ENCODE peak calls at places on chromosome 18, in ten cellular contexts. G is heart left ventricle, H is right lobe of liver, L is H1, F is stomach, P is transverse colon, Z is A549, S is IMR-90, J is prostate gland, I is sigmoid colon. B is an unnamed sample.

GRCh38 chr18:28134774-28135173 is 42.2 kb downstream of the CDH2 start:
- DNase-seq in S (no peak), I (no peak), J (no peak), F (no peak), Z (no peak), P (no peak), H (no peak), L (no peak), G (no peak), B (no peak)

GRCh38 chr18:32380559-32380958 is 90.1 kb downstream of the GAREM1 start:
- DNase-seq in S (no peak), I (no peak), Z (no peak), G (no peak), P (no peak), F (no peak), J (no peak), L (no peak), H (no peak), B (no peak)

GRCh38 chr18:7139409-7139808 is 21.8 kb upstream of the LAMA1 start:
- DNase-seq in H (no peak), S (no peak), J (no peak), G (no peak), Z (no peak), P (no peak), L (no peak), I (no peak), F (no peak), B (no peak)

GRCh38 chr18:63963610-63964256 is 6.1 kb upstream of the SERPINB8 start:
- DNase-seq in J (peak; percentile 52), F (peak; percentile 57), G (no peak), P (peak; percentile 66), L (no peak), S (peak; percentile 77), H (peak; percentile 73), I (no peak), Z (no peak), B (peak; percentile 54)

GRCh38 chr18:51151568-51152511 is 45.6 kb downstream of the MEX3C start:
- DNase-seq in P (peak; percentile 66), H (no peak), J (no peak), L (no peak), Z (no peak), I (no peak), G (no peak), S (no peak), F (peak; percentile 35), B (no peak)

GRCh38 chr18:10927980-10928605 is 221.3 kb downstream of the PIEZO2 start:
- DNase-seq in I (no peak), G (no peak), J (no peak), S (peak; percentile 37), H (no peak), P (no peak), Z (no peak), L (no peak), F (no peak), B (no peak)

GRCh38 chr18:24937624-24938285 is 414.2 kb downstream of the ZNF521 start:
- DNase-seq in G (no peak), S (no peak), H (no peak), J (no peak), Z (no peak), P (no peak), L (no peak), I (no peak), F (no peak), B (no peak)

GRCh38 chr18:78542204-78542603 is 437.4 kb upstream of the SALL3 start:
- DNase-seq in L (no peak), P (peak; percentile 35), H (peak; percentile 72), F (peak; percentile 94), S (no peak), I (peak; percentile 80), J (peak; percentile 92), G (peak; percentile 55), Z (peak; percentile 1), B (peak; percentile 89)

GRCh38 chr18:43422483-43422882 is 145.2 kb upstream of the SYT4 start:
- DNase-seq in Z (no peak), I (no peak), H (no peak), J (no peak), L (no peak), S (no peak), F (no peak), P (no peak), G (no peak), B (peak; percentile 34)

GRCh38 chr18:28095631-28096030 is 81.3 kb downstream of the CDH2 start:
- DNase-seq in J (no peak), G (no peak), I (no peak), S (no peak), L (no peak), F (no peak), P (no peak), Z (no peak), H (no peak), B (no peak)

GRCh38 chr18:36153203-36153602 is 23.5 kb downstream of the ELP2 start:
- DNase-seq in P (no peak), H (no peak), L (no peak), Z (no peak), G (no peak), J (no peak), F (no peak), S (peak; percentile 97), I (no peak), B (no peak)

GRCh38 chr18:44599409-44599808 is 81.3 kb upstream of the SETBP1 start:
- DNase-seq in H (no peak), Z (no peak), F (no peak), I (no peak), P (no peak), L (no peak), G (no peak), J (no peak), S (peak; percentile 7), B (peak; percentile 64)

GRCh38 chr18:23682472-23682871 is 6.8 kb upstream of the LAMA3 start:
- DNase-seq in P (no peak), I (no peak), H (no peak), S (no peak), G (no peak), Z (no peak), L (no peak), J (no peak), F (no peak), B (no peak)

GRCh38 chr18:67359868-67360838 is 156.4 kb downstream of the DSEL start:
- DNase-seq in P (peak; percentile 13), H (no peak), L (no peak), J (no peak), S (peak; percentile 96), G (peak; percentile 32), F (no peak), I (peak; percentile 81), Z (peak; percentile 36), B (peak; percentile 67)

GRCh38 chr18:31162419-31162793 is 250 bp downstream of the DSC1 start:
- DNase-seq in H (no peak), Z (no peak), F (no peak), L (no peak), S (no peak), G (no peak), P (no peak), J (no peak), I (no peak), B (no peak)

GRCh38 chr18:78579854-78580577 is 399.6 kb upstream of the SALL3 start:
- DNase-seq in S (no peak), Z (no peak), F (no peak), J (no peak), G (peak; percentile 1), I (no peak), H (peak; percentile 17), P (no peak), L (no peak), B (no peak)

GRCh38 chr18:10490401-10491289 is 35.2 kb upstream of the NAPG start:
- DNase-seq in L (no peak), P (peak; percentile 49), H (no peak), J (no peak), S (no peak), Z (peak; percentile 56), I (no peak), G (no peak), F (no peak), B (peak; percentile 62)

GRCh38 chr18:62420513-62421209 is 95.6 kb downstream of the TNFRSF11A start:
- DNase-seq in L (no peak), F (peak; percentile 36), S (peak; percentile 65), Z (peak; percentile 69), P (peak; percentile 62), G (no peak), I (no peak), H (no peak), J (peak; percentile 41), B (no peak)
- TF ChIP-seq POLR2A in L (no peak), F (no peak), S (no peak), Z (no peak), P (peak; percentile 34), G (no peak), I (no peak), H (no peak), J (no peak), B (no peak)

DNA sequence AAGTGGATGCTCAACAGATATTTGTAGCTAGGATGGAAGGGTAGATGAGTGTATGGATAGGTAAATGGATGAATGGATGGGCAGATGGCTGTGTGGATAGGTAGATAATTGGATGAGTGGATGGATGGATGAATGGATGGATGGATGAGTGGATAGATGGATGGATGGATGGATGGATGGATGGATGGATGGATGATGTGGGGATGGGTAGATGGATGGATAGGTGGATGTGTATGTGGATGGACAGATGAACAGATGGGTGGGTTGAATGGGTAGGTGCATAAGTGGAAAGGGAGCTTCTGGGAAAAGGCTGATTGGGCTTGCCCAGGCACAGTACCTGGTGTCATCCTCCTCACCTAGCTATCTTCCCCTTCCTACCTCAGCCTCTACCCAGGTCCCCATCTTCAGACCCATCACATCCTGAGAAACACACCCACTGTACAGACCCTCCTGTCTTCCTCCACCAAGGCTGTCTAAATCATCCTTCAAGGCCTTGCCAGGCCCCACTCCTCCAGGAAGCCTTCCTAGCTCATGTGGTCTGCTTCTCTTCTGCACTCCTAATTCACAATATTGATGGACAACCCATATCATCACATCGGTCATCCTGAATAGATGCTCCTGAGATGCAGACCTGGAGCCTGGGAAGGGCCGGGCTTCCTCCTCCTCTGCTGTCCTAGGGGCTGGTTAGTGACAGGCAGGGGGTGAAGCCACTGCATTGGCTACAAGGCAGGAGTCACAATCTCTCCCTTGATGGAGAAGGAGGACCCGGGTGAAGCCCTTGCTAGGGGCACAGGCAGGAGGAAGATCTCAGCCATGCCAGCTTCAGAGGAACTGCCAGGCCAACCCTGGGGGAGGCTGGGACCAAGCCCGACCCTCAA is 49.4 kb downstream of the SMAD7 start:
- DNase-seq in I (no peak), J (no peak), G (no peak), L (no peak), S (no peak), P (no peak), Z (no peak), H (no peak), F (no peak), B (no peak)
- H3K27ac ChIP-seq in I (peak overlapping the region; percentile 69), J (peak overlapping the region; percentile 63), G (no peak overlapping the region), L (no peak overlapping the region), S (peak overlapping the region; percentile 65), P (peak overlapping the region; percentile 66), Z (peak overlapping the region; percentile 95), H (peak overlapping the region; percentile 24), F (no peak overlapping the region), B (peak overlapping the region; percentile 44)

GRCh38 chr18:42233908-42234307 is 278.9 kb downstream of the PIK3C3 start:
- DNase-seq in Z (no peak), S (no peak), G (no peak), H (no peak), F (no peak), J (no peak), P (no peak), I (no peak), L (no peak), B (no peak)
- TF ChIP-seq POLR2A in Z (no peak), S (no peak), G (no peak), H (no peak), F (no peak), J (no peak), P (no peak), I (no peak), L (no peak), B (no peak)

GRCh38 chr18:77105680-77106079 is 26.9 kb downstream of the MBP start:
- DNase-seq in P (no peak), J (no peak), S (no peak), F (no peak), I (no peak), G (no peak), H (no peak), L (no peak), Z (no peak), B (no peak)
- H3K27ac ChIP-seq in P (peak overlapping the region; percentile 64), J (no peak overlapping the region), S (no peak overlapping the region), F (no peak overlapping the region), I (no peak overlapping the region), G (no peak overlapping the region), H (no peak overlapping the region), L (no peak overlapping the region), Z (peak overlapping the region; percentile 38), B (no peak overlapping the region)